ENCODE peak calls at places on chromosome 9, in four cellular contexts. K is EH, R is activated T-cell treated with anti-CD3 and anti-CD28 coated beads for 1 hour, A is T-helper 1 cell. Q is an unnamed sample.

GRCh38 chr9:116075191-116075590 is 78.4 kb upstream of the PAPPA start:
- DNase-seq in K (peak), R (no peak), A (no peak), Q (no peak)

GRCh38 chr9:121367651-121368510 is 2.2 kb downstream of the STOM start:
- DNase-seq in K (peak), R (no peak), A (no peak), Q (no peak)

GRCh38 chr9:99046542-99047071 is 58.3 kb upstream of the TGFBR1 start:
- DNase-seq in K (no peak), R (no peak), A (no peak), Q (no peak)

GRCh38 chr9:87850405-87850804 is 32.3 kb upstream of the SPATA31E1 start:
- DNase-seq in K (peak), R (no peak), A (no peak), Q (no peak)

GRCh38 chr9:120043448-120043847 is 536.5 kb downstream of the CDK5RAP2 start:
- DNase-seq in K (no peak), R (no peak), A (no peak), Q (no peak)

GRCh38 chr9:134413890-134414731 is 87.9 kb downstream of the RXRA start:
- DNase-seq in K (peak), R (no peak), A (no peak), Q (no peak)

GRCh38 chr9:135448570-135449180 is 30.9 kb upstream of the PPP1R26 start:
- DNase-seq in K (peak), R (no peak), A (no peak), Q (no peak)

GRCh38 chr9:117643288-117643654 is 60.9 kb upstream of the TLR4 start:
- DNase-seq in K (no peak), R (no peak), A (no peak), Q (no peak)

Q was measured in CD8-positive, alpha-beta memory T cell.